ENCODE peak calls at places on chromosomes 12 and 14, in seven cellular contexts. I, V, U, X, M, S and J are unnamed samples.

GRCh38 chr12:107032266-107032665 is 45.3 kb upstream of the MTERF2 start:
- DNase-seq in I (no peak), V (no peak), U (no peak), X (no peak), M (no peak), S (no peak), J (no peak)

GRCh38 chr12:49847161-49847560 is 4.3 kb upstream of the BCDIN3D start:
- DNase-seq in I (no peak), V (no peak), U (no peak), X (no peak), M (no peak), S (no peak), J (no peak)

GRCh38 chr14:101191882-101192660 is 288.5 kb upstream of the RTL1 start:
- DNase-seq in I (no peak), V (no peak), U (no peak), X (no peak), M (no peak), S (no peak), J (peak)

GRCh38 chr14:102029956-102030355 is 56.9 kb downstream of the HSP90AA1 start:
- DNase-seq in I (no peak), V (no peak), U (no peak), X (no peak), M (peak), S (no peak), J (no peak)

GRCh38 chr12:62106547-62107175 is 153.5 kb upstream of the USP15 start:
- DNase-seq in I (no peak), V (no peak), U (no peak), X (no peak), M (no peak), S (no peak), J (no peak)

GRCh38 chr12:12265035-12265434 is 1.8 kb downstream of the LRP6 start:
- DNase-seq in I (no peak), V (no peak), U (no peak), X (no peak), M (no peak), S (no peak), J (no peak)

GRCh38 chr12:27290501-27291168 is 42.0 kb upstream of the BMAL2 start:
- DNase-seq in I (no peak), V (no peak), U (no peak), X (no peak), M (no peak), S (no peak), J (no peak)

GRCh38 chr12:114783176-114783575 is 99.2 kb upstream of the TBX3 start:
- DNase-seq in I (no peak), V (no peak), U (no peak), X (no peak), M (peak), S (no peak), J (no peak)

GRCh38 chr12:124904306-124905098 is 9.9 kb downstream of the UBC start:
- DNase-seq in I (no peak), V (peak), U (peak), X (peak), M (peak), S (peak), J (peak)

GRCh38 chr12:22858849-22859569 is 234.0 kb downstream of the ETNK1 start:
- DNase-seq in I (no peak), V (no peak), U (no peak), X (no peak), M (peak), S (no peak), J (no peak)

GRCh38 chr14:64196668-64197411 is 97.3 kb downstream of the ESR2 start:
- DNase-seq in I (peak), V (no peak), U (no peak), X (no peak), M (peak), S (peak), J (no peak)

DNA sequence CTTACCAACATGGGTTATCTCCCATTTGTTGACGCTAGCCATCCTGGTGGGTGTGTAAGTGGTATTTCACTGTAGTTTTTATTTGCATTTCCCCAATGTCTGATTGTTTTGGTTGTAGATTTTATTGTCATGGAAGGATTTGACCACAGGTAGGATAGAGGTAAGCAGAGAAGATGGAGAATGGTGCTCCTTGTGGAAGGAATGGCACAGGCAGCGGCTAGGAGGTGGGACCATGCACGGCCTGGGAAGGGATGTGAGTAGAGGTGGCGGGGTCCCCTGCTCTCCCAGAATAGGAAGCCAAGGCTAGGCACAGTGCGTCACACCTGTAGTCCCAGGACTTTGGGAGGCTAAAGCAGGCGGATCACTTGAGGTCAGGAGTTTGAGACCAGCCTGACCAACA is 41.4 kb downstream of the PHETA1 start:
- DNase-seq in I (no peak), V (no peak), U (no peak), X (no peak), M (no peak), S (no peak), J (no peak)
- TF ChIP-seq CTCF in I (no peak), V (no peak), U (no peak), X (no peak), M (no peak), S (no peak), J (no peak)

DNA sequence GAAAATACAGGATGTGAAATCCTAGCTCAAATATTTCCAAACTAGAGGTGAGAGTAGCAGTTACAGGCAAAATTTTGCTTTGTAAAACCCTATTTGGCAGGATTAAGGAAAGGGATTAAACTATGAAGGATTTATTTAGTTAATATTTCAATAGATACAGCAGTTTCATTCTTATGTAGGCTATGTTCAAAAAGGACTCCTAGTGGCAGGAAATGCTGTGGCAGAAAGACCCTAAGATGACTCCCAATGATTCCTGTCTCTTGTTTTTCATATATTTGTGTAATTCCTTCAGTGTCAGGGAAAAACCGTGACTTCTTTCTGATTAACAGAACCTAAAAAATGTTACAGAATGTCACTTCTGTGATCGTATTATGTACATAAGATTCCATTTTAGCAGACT is 299.5 kb upstream of the RPL10L start:
- DNase-seq in I (no peak), V (no peak), U (no peak), X (no peak), M (no peak), S (no peak), J (no peak)
- TF ChIP-seq CTCF in I (no peak), V (no peak), U (no peak), X (no peak), M (no peak), S (no peak), J (peak)

GRCh38 chr14:21498540-21499526 is 12.3 kb downstream of the METTL3 start:
- DNase-seq in I (no peak), V (no peak), U (no peak), X (peak), M (peak), S (no peak), J (no peak)
- TF ChIP-seq CTCF in I (no peak), V (peak), U (peak), X (peak), M (peak), S (peak), J (peak)

GRCh38 chr12:2933586-2933985 is 25.6 kb upstream of the TEAD4 start:
- DNase-seq in I (no peak), V (no peak), U (no peak), X (no peak), M (no peak), S (no peak), J (no peak)
- TF ChIP-seq CTCF in I (no peak), V (no peak), U (no peak), X (no peak), M (no peak), S (no peak), J (no peak)